ENCODE peak calls at places on chromosomes 13 and 19, in eight cellular contexts. J is lower leg skin, H is neuronal stem cell, B is pancreas, Y is body of pancreas, I is astrocyte of the cerebellum, W is prostate gland, C is adipocyte. A is an unnamed sample.

GRCh38 chr19:55257461-55258411 is 1.1 kb downstream of the PPP6R1 start:
- DNase-seq in J (no peak), H (no peak), B (no peak), Y (no peak), I (no peak), W (no peak), C (peak; percentile 55), A (no peak)

GRCh38 chr19:40322951-40323615 is 25.1 kb downstream of the C19orf47 start:
- DNase-seq in J (no peak), H (no peak), B (no peak), Y (no peak), I (no peak), W (no peak), C (no peak), A (no peak)

GRCh38 chr19:7088999-7089398 is 19.5 kb downstream of the ZNF557 start:
- DNase-seq in J (no peak), H (no peak), B (no peak), Y (no peak), I (no peak), W (no peak), C (no peak), A (no peak)

GRCh38 chr13:42393573-42394360 is 121.8 kb downstream of the AKAP11 start:
- DNase-seq in J (no peak), H (no peak), B (no peak), Y (no peak), I (no peak), W (no peak), C (no peak), A (no peak)

GRCh38 chr19:17070912-17071311 is 4.3 kb downstream of the HAUS8 start:
- DNase-seq in J (no peak), H (no peak), B (no peak), Y (no peak), I (no peak), W (no peak), C (no peak), A (no peak)

GRCh38 chr19:12801466-12802266 is at the start of the genes PRDX2 and THSD8:
- DNase-seq in J (peak; percentile 43), H (peak; percentile 80), B (peak; percentile 76), Y (peak; percentile 90), I (no peak), W (peak; percentile 76), C (peak; percentile 88), A (no peak)

GRCh38 chr13:24118576-24118975 is 41.9 kb upstream of the SPATA13 start:
- DNase-seq in J (no peak), H (no peak), B (no peak), Y (no peak), I (no peak), W (no peak), C (no peak), A (no peak)

GRCh38 chr13:110984392-110984791 is 69.5 kb upstream of the ANKRD10 start:
- DNase-seq in J (no peak), H (no peak), B (no peak), Y (no peak), I (no peak), W (no peak), C (no peak), A (no peak)

GRCh38 chr13:98345103-98345899 is 168.2 kb upstream of the RNF113B start:
- DNase-seq in J (no peak), H (no peak), B (no peak), Y (peak; percentile 21), I (no peak), W (no peak), C (no peak), A (no peak)

GRCh38 chr19:38949580-38950367 is 19.0 kb downstream of the MRPS12 start:
- DNase-seq in J (peak; percentile 78), H (peak; percentile 80), B (peak; percentile 81), Y (peak; percentile 90), I (peak; percentile 34), W (peak; percentile 85), C (peak; percentile 46), A (peak; percentile 24)
- H3K4me3 ChIP-seq in J (no peak overlapping the region), H (peak overlapping the region; percentile 77), B (no peak overlapping the region), Y (no peak overlapping the region), I (peak overlapping the region; percentile 42), W (peak overlapping the region; percentile 9), C (peak overlapping the region; percentile 70), A (peak overlapping the region; percentile 37)

GRCh38 chr19:10749435-10750384 is 31.8 kb downstream of the DNM2 start:
- DNase-seq in J (no peak), H (no peak), B (peak; percentile 84), Y (peak; percentile 84), I (no peak), W (no peak), C (no peak), A (no peak)
- H3K4me3 ChIP-seq in J (no peak overlapping the region), H (no peak overlapping the region), B (no peak overlapping the region), Y (no peak overlapping the region), I (no peak overlapping the region), W (no peak overlapping the region), C (no peak overlapping the region), A (no peak overlapping the region)

GRCh38 chr19:42057856-42058255 is 12.2 kb downstream of the GRIK5 start:
- DNase-seq in J (no peak), H (no peak), B (no peak), Y (no peak), I (no peak), W (no peak), C (no peak), A (no peak)
- H3K4me3 ChIP-seq in J (no peak overlapping the region), H (no peak overlapping the region), B (no peak overlapping the region), Y (no peak overlapping the region), I (no peak overlapping the region), W (no peak overlapping the region), C (no peak overlapping the region), A (no peak overlapping the region)

GRCh38 chr19:34774857-34775256 is 1.8 kb upstream of the ZNF599 start:
- DNase-seq in J (no peak), H (no peak), B (no peak), Y (no peak), I (no peak), W (no peak), C (no peak), A (no peak)

GRCh38 chr19:34772697-34773554 is at the start of gene ZNF599:
- DNase-seq in J (peak; percentile 87), H (peak; percentile 79), B (peak; percentile 92), Y (peak; percentile 91), I (peak; percentile 74), W (peak; percentile 90), C (peak; percentile 97), A (peak; percentile 65)

GRCh38 chr19:34773555-34773864 is 495 bp upstream of the ZNF599 start:
- DNase-seq in J (no peak), H (no peak), B (no peak), Y (no peak), I (no peak), W (no peak), C (no peak), A (no peak)

DNA sequence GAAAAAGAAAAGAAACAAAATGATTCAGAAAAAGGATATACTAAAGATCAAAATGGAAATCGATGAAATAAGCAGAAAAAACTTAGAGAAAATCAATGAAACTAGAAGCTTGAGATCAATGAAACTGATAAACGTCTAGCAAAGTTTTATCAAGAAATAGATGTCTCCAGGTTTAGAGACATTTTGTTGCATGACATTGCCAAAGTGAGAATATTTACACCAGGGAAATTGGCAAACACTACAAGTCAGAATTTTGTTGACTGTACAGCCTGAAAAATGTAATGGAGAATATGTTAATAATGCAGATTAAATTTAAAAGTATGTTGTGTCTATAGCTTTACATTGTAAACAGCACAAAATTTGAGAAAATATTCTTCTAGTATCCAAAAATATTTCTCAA is 5.3 kb upstream of the ZNF599 start:
- DNase-seq in J (no peak), H (no peak), B (no peak), Y (no peak), I (no peak), W (no peak), C (no peak), A (no peak)
- H3K4me3 ChIP-seq in J (no peak overlapping the region), H (no peak overlapping the region), B (no peak overlapping the region), Y (no peak overlapping the region), I (no peak overlapping the region), W (no peak overlapping the region), C (no peak overlapping the region), A (no peak overlapping the region)

GRCh38 chr19:3605361-3605760 is 1.3 kb downstream of the TBXA2R start:
- DNase-seq in J (no peak), H (no peak), B (no peak), Y (no peak), I (no peak), W (no peak), C (no peak), A (no peak)
- H3K4me3 ChIP-seq in J (no peak overlapping the region), H (no peak overlapping the region), B (no peak overlapping the region), Y (no peak overlapping the region), I (no peak overlapping the region), W (no peak overlapping the region), C (no peak overlapping the region), A (no peak overlapping the region)

GRCh38 chr13:93244918-93245280 is 18.3 kb downstream of the GPC6 start:
- DNase-seq in J (no peak), H (no peak), B (no peak), Y (no peak), I (no peak), W (no peak), C (peak; percentile 56), A (no peak)
- H3K4me3 ChIP-seq in J (no peak overlapping the region), H (no peak overlapping the region), B (no peak overlapping the region), Y (no peak overlapping the region), I (no peak overlapping the region), W (peak overlapping the region; percentile 14), C (peak overlapping the region; percentile 84), A (peak overlapping the region; percentile 39)

GRCh38 chr19:57947419-57948134 is at the start of gene ZNF256:
- DNase-seq in J (peak; percentile 90), H (peak; percentile 92), B (peak; percentile 95), Y (peak; percentile 90), I (peak; percentile 86), W (peak; percentile 92), C (peak; percentile 97), A (peak; percentile 83)

GRCh38 chr19:57949702-57950101 is 2.2 kb upstream of the ZNF256 start:
- DNase-seq in J (no peak), H (no peak), B (no peak), Y (no peak), I (no peak), W (no peak), C (no peak), A (no peak)

GRCh38 chr19:57947088-57947418 is 453 bp downstream of the ZNF256 start:
- DNase-seq in J (no peak), H (no peak), B (no peak), Y (no peak), I (no peak), W (no peak), C (no peak), A (no peak)

GRCh38 chr19:57949296-57949695 is 1.8 kb upstream of the ZNF256 start:
- DNase-seq in J (no peak), H (no peak), B (no peak), Y (no peak), I (no peak), W (no peak), C (no peak), A (no peak)

DNA sequence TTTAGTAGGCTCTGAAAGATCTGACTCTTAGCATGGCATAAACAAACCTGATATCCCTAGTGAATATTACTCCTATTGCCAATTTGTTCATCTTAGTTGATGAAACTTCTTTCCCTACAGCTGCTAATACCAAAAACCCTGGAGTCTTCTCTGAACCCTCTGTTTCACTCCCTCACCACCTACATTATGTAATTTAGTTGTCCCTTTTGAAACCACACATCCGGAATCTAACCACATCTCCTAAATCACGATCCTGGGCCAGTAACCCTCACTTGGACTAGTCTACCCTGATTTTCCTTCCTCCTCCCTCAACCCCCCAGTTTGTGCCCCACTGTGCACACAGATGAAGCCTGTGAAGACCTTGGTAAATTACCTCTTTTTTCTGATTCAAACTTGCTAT is 1.2 kb downstream of the ZNF256 start:
- DNase-seq in J (no peak), H (no peak), B (no peak), Y (no peak), I (no peak), W (no peak), C (no peak), A (no peak)
- H3K4me3 ChIP-seq in J (no peak overlapping the region), H (no peak overlapping the region), B (no peak overlapping the region), Y (no peak overlapping the region), I (peak overlapping the region; percentile 93), W (peak overlapping the region; percentile 89), C (peak overlapping the region; percentile 88), A (peak overlapping the region; percentile 97)

A was measured in skeletal muscle cell.